ENCODE peak calls at places on chromosomes 12 and 14, in four cellular contexts. E is A549, G is K562, Z is HepG2. J is an unnamed sample.

GRCh38 chr14:103628221-103628683 is 759 bp upstream of the KLC1 start:
- DNase-seq in E (peak; percentile 83), G (peak; percentile 43), Z (no peak), J (peak; percentile 78)

GRCh38 chr12:100789146-100789545 is 5.4 kb upstream of the ANO4 start:
- DNase-seq in E (peak; percentile 29), G (no peak), Z (no peak), J (no peak)

GRCh38 chr14:99566390-99567354 is 37.3 kb downstream of the CCDC85C start:
- DNase-seq in E (no peak), G (no peak), Z (peak; percentile 89), J (no peak)

GRCh38 chr12:123089631-123090353 is 61.1 kb downstream of the PITPNM2 start:
- DNase-seq in E (peak; percentile 85), G (peak; percentile 61), Z (peak; percentile 88), J (no peak)

GRCh38 chr12:123602651-123603195 is 824 bp downstream of the DDX55 start:
- DNase-seq in E (no peak), G (no peak), Z (no peak), J (no peak)

GRCh38 chr14:53355581-53356112 is 202.5 kb upstream of the DDHD1 start:
- DNase-seq in E (peak; percentile 40), G (no peak), Z (no peak), J (peak; percentile 66)

GRCh38 chr12:113130457-113131135 is 5.0 kb downstream of the RASAL1 start:
- DNase-seq in E (peak; percentile 48), G (peak; percentile 41), Z (peak; percentile 29), J (peak; percentile 78)

GRCh38 chr14:100592972-100593371 is 5.8 kb upstream of the BEGAIN start:
- DNase-seq in E (no peak), G (no peak), Z (no peak), J (no peak)

GRCh38 chr12:129202109-129202814 is 349.0 kb downstream of the GLT1D1 start:
- DNase-seq in E (no peak), G (peak; percentile 54), Z (no peak), J (no peak)

GRCh38 chr12:55931780-55932545 is 1.0 kb downstream of the DGKA start:
- DNase-seq in E (no peak), G (peak; percentile 69), Z (no peak), J (no peak)

GRCh38 chr12:3218846-3219632 is 141.9 kb downstream of the TSPAN9 start:
- DNase-seq in E (no peak), G (no peak), Z (no peak), J (no peak)

GRCh38 chr14:105485720-105486332 is 860 bp upstream of the CRIP1 start:
- DNase-seq in E (peak; percentile 84), G (peak; percentile 70), Z (peak; percentile 74), J (no peak)

DNA sequence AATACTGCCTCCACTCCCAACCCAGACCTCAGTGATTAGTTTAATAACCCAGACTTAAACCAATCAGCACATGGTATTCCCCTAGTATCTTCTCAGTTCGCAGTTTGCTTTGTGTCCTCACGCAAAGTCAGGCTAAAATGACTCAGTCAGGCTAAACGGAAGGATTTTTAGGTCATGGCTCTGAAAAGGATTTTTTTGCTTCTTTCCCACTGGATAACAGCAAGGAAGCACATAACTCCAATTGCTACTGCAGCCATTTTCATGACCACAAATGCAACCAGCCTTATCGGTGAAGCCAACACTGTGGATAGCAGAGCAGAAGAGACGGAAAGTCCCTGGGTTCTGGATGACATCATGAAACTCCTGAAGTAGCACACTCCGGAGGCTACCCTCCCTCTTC is 67.7 kb downstream of the ZC3H14 start:
- DNase-seq in E (peak; percentile 18), G (no peak), Z (no peak), J (no peak)
- TF ChIP-seq RNF2 in E (no peak), G (no peak), Z (no peak), J (no peak)

GRCh38 chr12:94762943-94763342 is 112.6 kb upstream of the TMCC3 start:
- DNase-seq in E (no peak), G (no peak), Z (no peak), J (no peak)

GRCh38 chr12:94762259-94762942 is 112.0 kb upstream of the TMCC3 start:
- DNase-seq in E (peak; percentile 18), G (no peak), Z (no peak), J (no peak)

GRCh38 chr12:94760786-94761185 is 110.4 kb upstream of the TMCC3 start:
- DNase-seq in E (no peak), G (no peak), Z (no peak), J (no peak)

GRCh38 chr12:94763461-94763860 is 113.1 kb upstream of the TMCC3 start:
- DNase-seq in E (no peak), G (no peak), Z (no peak), J (no peak)

DNA sequence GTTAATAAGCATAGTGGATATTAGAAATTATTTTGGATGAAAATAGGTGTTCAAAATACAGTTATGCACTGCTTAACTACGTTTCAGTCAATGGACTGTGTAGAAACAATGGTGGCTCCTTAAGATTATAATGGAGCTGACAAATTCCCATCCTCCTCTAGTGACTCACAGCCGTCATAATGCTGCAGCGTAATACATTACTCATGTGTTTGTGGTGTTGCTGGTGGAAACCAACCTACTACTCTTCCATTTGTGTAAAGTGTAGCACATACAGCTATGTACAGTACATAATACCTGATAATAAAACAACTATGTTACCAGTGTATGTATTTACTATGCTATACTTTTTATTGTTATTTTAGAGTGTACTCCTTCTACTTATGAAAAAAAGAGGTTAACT is 111.2 kb upstream of the TMCC3 start:
- DNase-seq in E (peak; percentile 84), G (no peak), Z (peak; percentile 9), J (no peak)
- TF ChIP-seq RNF2 in E (no peak), G (no peak), Z (no peak), J (no peak)

DNA sequence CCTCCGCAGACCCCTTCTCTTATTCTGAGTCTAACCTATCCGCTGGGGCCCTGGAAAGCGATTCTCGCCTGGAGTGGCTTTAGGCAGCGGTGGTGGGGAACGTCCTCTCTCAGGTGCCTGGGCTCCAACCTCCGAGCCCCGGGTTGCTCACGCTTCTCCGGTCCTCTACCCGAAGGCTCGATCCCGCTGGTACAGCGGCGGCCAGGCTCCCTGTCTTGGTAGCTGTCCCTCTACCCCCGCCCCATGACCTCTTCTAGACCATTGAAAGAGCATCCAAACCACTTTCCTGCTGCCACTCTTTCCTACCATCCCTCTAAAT is 510 bp upstream of the HEBP1 start:
- DNase-seq in E (peak; percentile 45), G (no peak), Z (no peak), J (no peak)
- TF ChIP-seq RNF2 in E (no peak), G (no peak), Z (no peak), J (no peak)

GRCh38 chr12:63905523-63905922 is 61.0 kb downstream of the SRGAP1 start:
- DNase-seq in E (peak; percentile 33), G (no peak), Z (no peak), J (no peak)
- TF ChIP-seq RNF2 in E (no peak), G (no peak), Z (no peak), J (no peak)

DNA sequence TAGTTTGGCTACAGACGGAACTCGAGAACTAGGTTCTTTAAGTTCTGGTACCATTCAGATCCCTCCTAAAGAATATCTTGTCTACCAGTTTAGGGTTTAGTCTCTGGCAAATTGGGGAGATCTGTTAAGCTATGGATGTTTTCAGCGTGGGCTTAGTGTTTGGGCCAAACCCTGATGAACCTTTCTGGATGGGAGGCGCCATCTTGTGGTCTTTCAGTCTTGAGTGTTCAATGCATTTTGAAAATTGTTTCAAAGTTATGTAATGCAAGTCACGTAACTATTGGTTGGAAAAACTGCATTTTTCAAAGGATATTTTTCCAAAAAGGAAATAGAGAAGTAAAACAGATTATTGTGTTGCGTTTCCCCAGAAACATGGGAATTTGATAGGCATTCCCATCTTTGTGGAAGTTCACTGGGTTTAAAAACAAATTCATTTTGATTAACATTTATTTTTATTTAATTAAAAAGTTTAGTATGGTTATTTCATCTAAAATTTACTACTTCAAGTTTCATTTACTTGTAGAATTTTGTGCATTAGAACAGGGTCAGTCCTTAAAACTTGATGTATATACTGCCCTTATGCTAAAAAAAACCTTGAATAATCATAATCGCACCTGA is 169.0 kb downstream of the PRIMA1 start:
- DNase-seq in E (peak; percentile 62), G (peak; percentile 21), Z (peak; percentile 47), J (no peak)
- TF ChIP-seq RNF2 in E (no peak), G (no peak), Z (no peak), J (no peak)

J was measured in H1.